ENCODE peak calls at places on chromosomes 5 and 9, in ten cellular contexts. E is activated naive CD4-positive, alpha-beta T cell; Q is mesendoderm; J is NCI-H1048; M is astrocyte of the spinal cord; N is A673; L is transverse colon; Y is T follicular helper cell; B is heart left ventricle; S is non-pigmented ciliary epithelial cell. R is an unnamed sample.

GRCh38 chr9:93976081-93976480 is 20.9 kb upstream of the BARX1 start:
- DNase-seq in L (no peak), Y (no peak), N (no peak), Q (no peak), S (no peak), E (no peak), M (no peak), J (no peak), B (no peak), R (no peak)

GRCh38 chr9:136644593-136645342 is 17.9 kb upstream of the EGFL7 start:
- DNase-seq in N (no peak), B (peak), Y (peak), J (no peak), L (peak), S (no peak), M (no peak), E (peak), Q (peak), R (no peak)

GRCh38 chr5:58240286-58240685 is 219.6 kb downstream of the PLK2 start:
- DNase-seq in M (peak), L (no peak), S (peak), Q (no peak), E (no peak), Y (no peak), N (no peak), J (no peak), B (no peak), R (no peak)

GRCh38 chr5:74894351-74894750 is 28.2 kb upstream of the FAM169A start:
- DNase-seq in N (no peak), Y (no peak), Q (no peak), S (no peak), M (no peak), J (no peak), B (no peak), L (no peak), E (no peak), R (no peak)

GRCh38 chr5:32753051-32753450 is 41.9 kb downstream of the NPR3 start:
- DNase-seq in M (no peak), B (no peak), S (no peak), E (no peak), L (no peak), N (no peak), J (no peak), Y (no peak), Q (no peak), R (no peak)

GRCh38 chr9:21836437-21837161 is 34.2 kb downstream of the MTAP start:
- DNase-seq in N (peak), Y (no peak), E (no peak), Q (no peak), M (peak), J (no peak), S (peak), B (no peak), L (no peak), R (no peak)

GRCh38 chr5:38551020-38552017 is 5.1 kb downstream of the LIFR start:
- DNase-seq in Y (no peak), Q (peak), M (peak), J (peak), S (peak), B (no peak), E (no peak), L (no peak), N (peak), R (peak)

GRCh38 chr5:143888912-143889311 is 77.0 kb downstream of the HMHB1 start:
- DNase-seq in B (no peak), N (no peak), J (no peak), Y (no peak), L (no peak), M (no peak), S (no peak), E (no peak), Q (no peak), R (no peak)

GRCh38 chr5:149439899-149440655 is 61.0 kb upstream of the IL17B start:
- DNase-seq in Q (peak), E (no peak), N (peak), Y (no peak), J (no peak), L (peak), S (no peak), B (no peak), M (peak), R (peak)

GRCh38 chr9:5873439-5873838 is 17.2 kb upstream of the MLANA start:
- DNase-seq in J (no peak), Y (no peak), Q (no peak), S (no peak), M (no peak), L (no peak), B (no peak), N (no peak), E (no peak), R (no peak)